ENCODE peak calls at places on chromosomes 16 and 17, in seven cellular contexts. H is skeletal muscle cell, X is cardiac fibroblast, U is adrenal gland, C is IMR-90, G is colonic mucosa, F is aorta. M is an unnamed sample.

GRCh38 chr16:80171746-80172145 is 369.0 kb upstream of the DYNLRB2 start:
- DNase-seq in X (no peak), H (no peak), U (no peak), G (no peak), C (no peak), F (no peak), M (no peak)

GRCh38 chr17:17325228-17325627 is 22.1 kb downstream of the NT5M start:
- DNase-seq in X (no peak), G (no peak), U (no peak), H (no peak), C (no peak), F (peak), M (no peak)

GRCh38 chr16:53775821-53776431 is 72.0 kb downstream of the FTO start:
- DNase-seq in G (peak), F (no peak), C (peak), U (peak), X (peak), H (peak), M (peak)

GRCh38 chr16:54370653-54371052 is 84.1 kb upstream of the IRX3 start:
- DNase-seq in F (peak), H (no peak), C (no peak), G (no peak), U (peak), X (no peak), M (no peak)

GRCh38 chr16:5504028-5504758 is 406.6 kb upstream of the EEF2KMT start:
- DNase-seq in X (no peak), C (no peak), H (no peak), G (no peak), U (no peak), F (no peak), M (no peak)

GRCh38 chr16:68760671-68761275 is 23.7 kb downstream of the CDH1 start:
- DNase-seq in C (peak), G (no peak), X (peak), H (no peak), F (no peak), U (no peak), M (peak)

GRCh38 chr17:45941395-45941794 is 47.0 kb downstream of the MAPT start:
- DNase-seq in U (no peak), G (no peak), H (no peak), F (no peak), X (no peak), C (no peak), M (no peak)

GRCh38 chr16:88538366-88539060 is 31.7 kb upstream of the ZC3H18 start:
- DNase-seq in F (no peak), G (no peak), C (no peak), H (no peak), X (no peak), U (no peak), M (no peak)

GRCh38 chr16:54936086-54936978 is 5.7 kb downstream of the IRX5 start:
- DNase-seq in H (no peak), X (peak), F (no peak), G (no peak), U (no peak), C (no peak), M (no peak)

GRCh38 chr16:68756250-68757051 is 19.4 kb downstream of the CDH1 start:
- DNase-seq in C (no peak), X (peak), G (peak), H (no peak), U (no peak), F (no peak), M (no peak)

GRCh38 chr16:75267631-75268264 is 16.3 kb upstream of the BCAR1 start:
- DNase-seq in X (peak), U (peak), C (peak), H (no peak), F (no peak), G (peak), M (no peak)

GRCh38 chr16:56032072-56032471 is 156.9 kb upstream of the CES5A start:
- DNase-seq in G (no peak), C (no peak), U (no peak), F (no peak), X (no peak), H (no peak), M (no peak)

GRCh38 chr17:45895969-45896793 is 1.8 kb downstream of the MAPT start:
- DNase-seq in X (no peak), C (no peak), F (peak), U (no peak), H (no peak), G (no peak), M (no peak)

GRCh38 chr16:71681360-71681759 is 43.1 kb downstream of the PHLPP2 start:
- DNase-seq in F (no peak), U (no peak), G (peak), C (no peak), X (no peak), H (no peak), M (no peak)

GRCh38 chr17:73901661-73902415 is 257.6 kb upstream of the SDK2 start:
- DNase-seq in U (no peak), X (no peak), H (no peak), C (no peak), G (peak), F (no peak), M (no peak)

GRCh38 chr17:53142890-53143289 is 679.8 kb upstream of the KIF2B start:
- DNase-seq in C (no peak), X (no peak), G (no peak), H (no peak), U (no peak), F (no peak), M (no peak)

GRCh38 chr16:53632526-53632925 is 71.1 kb downstream of the RPGRIP1L start:
- DNase-seq in U (no peak), H (no peak), C (no peak), F (no peak), X (no peak), G (no peak), M (no peak)

GRCh38 chr17:21098934-21099687 is 27.7 kb upstream of the DHRS7B start:
- DNase-seq in F (peak), C (peak), U (peak), H (peak), X (peak), G (peak), M (peak)

GRCh38 chr17:2959371-2960130 is 103.9 kb downstream of the OR1D5 start:
- DNase-seq in G (no peak), H (no peak), F (peak), U (no peak), C (no peak), X (no peak), M (no peak)

GRCh38 chr16:78390070-78390469 is 290.6 kb downstream of the WWOX start:
- DNase-seq in H (no peak), U (no peak), F (no peak), G (no peak), X (no peak), C (no peak), M (no peak)

GRCh38 chr17:68600123-68600880 is 865 bp downstream of the FAM20A start:
- DNase-seq in U (no peak), G (no peak), F (peak), H (no peak), X (no peak), C (no peak), M (no peak)

GRCh38 chr17:77485089-77485833 is 344.5 kb downstream of the SEC14L1 start:
- DNase-seq in C (no peak), X (no peak), G (no peak), H (no peak), F (no peak), U (no peak), M (no peak)

GRCh38 chr16:89556750-89557149 is 3.7 kb upstream of the RPL13 start:
- DNase-seq in G (no peak), C (no peak), U (no peak), H (no peak), X (no peak), F (no peak), M (no peak)

GRCh38 chr16:64011650-64012049 is 1110.2 kb downstream of the CDH11 start:
- DNase-seq in C (no peak), G (no peak), F (no peak), H (no peak), U (no peak), X (no peak), M (no peak)

GRCh38 chr16:63602206-63602927 is 1519.5 kb downstream of the CDH11 start:
- DNase-seq in H (no peak), F (no peak), C (no peak), U (no peak), X (no peak), G (no peak), M (no peak)

GRCh38 chr17:8789743-8790142 is 9.4 kb downstream of the MFSD6L start:
- DNase-seq in F (no peak), X (no peak), G (no peak), C (no peak), H (no peak), U (no peak), M (no peak)

GRCh38 chr17:14156689-14157088 is 80.0 kb downstream of the CDRT15 start:
- DNase-seq in F (no peak), H (no peak), C (peak), G (no peak), U (no peak), X (no peak), M (peak)

GRCh38 chr17:56297142-56297541 is 143.9 kb downstream of the ANKFN1 start:
- DNase-seq in C (peak), H (no peak), X (no peak), F (no peak), G (no peak), U (no peak), M (no peak)

GRCh38 chr17:82589851-82590180 is 58.4 kb downstream of the WDR45B start:
- DNase-seq in H (no peak), F (no peak), U (no peak), C (no peak), X (no peak), G (no peak), M (no peak)

GRCh38 chr17:64216030-64216384 is 47.1 kb downstream of the TEX2 start:
- DNase-seq in X (peak), U (no peak), H (no peak), G (no peak), F (no peak), C (peak), M (no peak)

GRCh38 chr16:71645450-71645849 is 19.5 kb downstream of the MARVELD3 start:
- DNase-seq in U (no peak), G (no peak), X (peak), H (peak), C (peak), F (no peak), M (no peak)

GRCh38 chr16:67109407-67110135 is at the start of gene PHAF1:
- DNase-seq in G (peak), F (peak), U (peak), C (peak), H (peak), X (peak), M (peak)

GRCh38 chr17:61895391-61895790 is 32.1 kb upstream of the BRIP1 start:
- DNase-seq in C (no peak), G (no peak), H (no peak), U (no peak), X (no peak), F (no peak), M (no peak)

GRCh38 chr16:2028146-2028545 is 1.4 kb downstream of the NHERF2 start:
- DNase-seq in H (no peak), U (peak), X (no peak), C (no peak), F (no peak), G (no peak), M (no peak)
- H3K4me3 ChIP-seq in H (peak), U (no peak), X (no peak), C (peak), F (no peak), G (peak), M (peak)

GRCh38 chr16:27402964-27403600 is 1.1 kb downstream of the IL21R start:
- DNase-seq in G (no peak), U (no peak), F (no peak), H (no peak), X (no peak), C (no peak), M (no peak)
- H3K4me3 ChIP-seq in G (peak), U (no peak), F (no peak), H (no peak), X (no peak), C (no peak), M (no peak)

GRCh38 chr16:84730406-84731106 is 30.8 kb downstream of the USP10 start:
- DNase-seq in C (peak), G (peak), U (peak), H (peak), X (peak), F (no peak), M (peak)
- H3K4me3 ChIP-seq in C (no peak), G (no peak), U (no peak), H (peak), X (no peak), F (no peak), M (no peak)

GRCh38 chr16:24836836-24837235 is 8.9 kb upstream of the SLC5A11 start:
- DNase-seq in G (no peak), C (no peak), X (no peak), F (no peak), H (no peak), U (no peak), M (no peak)
- H3K4me3 ChIP-seq in G (no peak), C (no peak), X (no peak), F (no peak), H (no peak), U (no peak), M (no peak)

GRCh38 chr16:76511203-76511602 is 234.0 kb downstream of the CNTNAP4 start:
- DNase-seq in X (no peak), U (no peak), H (no peak), C (no peak), F (no peak), G (no peak), M (no peak)
- H3K4me3 ChIP-seq in X (no peak), U (no peak), H (no peak), C (no peak), F (no peak), G (no peak), M (no peak)

DNA sequence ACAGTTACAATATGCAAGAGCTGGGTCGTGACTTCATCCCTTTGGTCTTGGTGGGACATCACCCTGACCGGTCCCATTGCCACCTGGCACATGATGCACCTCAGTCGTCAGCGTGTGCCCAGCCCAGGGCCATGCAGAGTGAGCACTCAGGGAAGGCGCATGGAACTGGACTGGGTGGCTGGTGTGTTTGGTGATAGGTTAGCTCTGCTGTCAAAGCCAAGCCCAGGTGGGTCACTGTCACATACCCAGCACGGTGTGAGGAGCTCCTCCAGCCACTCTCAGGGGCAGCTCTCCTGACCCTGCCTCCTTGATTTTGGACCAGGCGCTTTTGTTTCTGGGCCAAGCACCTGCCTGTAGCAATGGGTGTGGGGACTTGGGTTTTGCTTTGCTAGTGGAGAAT is 180.9 kb downstream of the RAB11FIP4 start:
- DNase-seq in F (no peak), U (no peak), C (no peak), X (no peak), G (no peak), H (no peak), M (no peak)
- H3K4me3 ChIP-seq in F (no peak), U (no peak), C (no peak), X (no peak), G (no peak), H (no peak), M (no peak)

GRCh38 chr16:84552135-84552534 is 47.7 kb upstream of the MEAK7 start:
- DNase-seq in H (no peak), G (no peak), C (no peak), F (no peak), U (no peak), X (no peak), M (no peak)
- H3K4me3 ChIP-seq in H (no peak), G (no peak), C (no peak), F (no peak), U (no peak), X (no peak), M (no peak)